ENCODE peak calls at places on chromosomes 5 and 9, in ten cellular contexts. K, J, H, C, P, X, U, I, M and F are unnamed samples.

GRCh38 chr9:133569109-133569785 is 34.7 kb downstream of the ADAMTSL2 start:
- DNase-seq in K (no peak), J (no peak), H (no peak), C (no peak), P (peak), X (no peak), U (no peak), I (no peak), M (no peak), F (no peak)

GRCh38 chr5:7815757-7816534 is 35.0 kb downstream of the CFAP90 start:
- DNase-seq in K (peak), J (peak), H (peak), C (peak), P (peak), X (no peak), U (peak), I (peak), M (peak), F (peak)

GRCh38 chr9:118302721-118303120 is 598.5 kb downstream of the TLR4 start:
- DNase-seq in K (no peak), J (no peak), H (no peak), C (no peak), P (no peak), X (no peak), U (no peak), I (no peak), M (no peak), F (no peak)

GRCh38 chr9:136328011-136328621 is 777 bp downstream of the GPSM1 start:
- DNase-seq in K (no peak), J (no peak), H (no peak), C (no peak), P (no peak), X (no peak), U (no peak), I (no peak), M (peak), F (no peak)

GRCh38 chr5:150511641-150512367 is 3.9 kb downstream of the NDST1 start:
- DNase-seq in K (no peak), J (peak), H (no peak), C (peak), P (peak), X (peak), U (no peak), I (peak), M (no peak), F (peak)

GRCh38 chr5:77146896-77147295 is 59.8 kb upstream of the ZBED3 start:
- DNase-seq in K (no peak), J (no peak), H (no peak), C (no peak), P (no peak), X (no peak), U (no peak), I (no peak), M (no peak), F (no peak)

GRCh38 chr5:95731571-95732554 is 727 bp downstream of the RHOBTB3 start:
- DNase-seq in K (peak), J (peak), H (peak), C (peak), P (no peak), X (no peak), U (peak), I (no peak), M (peak), F (peak)

GRCh38 chr9:3329361-3329760 is 196.4 kb downstream of the RFX3 start:
- DNase-seq in K (no peak), J (no peak), H (no peak), C (peak), P (no peak), X (no peak), U (no peak), I (no peak), M (no peak), F (no peak)

GRCh38 chr9:12708562-12709298 is 15.5 kb downstream of the TYRP1 start:
- DNase-seq in K (no peak), J (no peak), H (no peak), C (peak), P (no peak), X (peak), U (no peak), I (no peak), M (no peak), F (no peak)

GRCh38 chr9:19409406-19410194 is 791 bp downstream of the ACER2 start:
- DNase-seq in K (peak), J (peak), H (no peak), C (no peak), P (peak), X (no peak), U (peak), I (no peak), M (no peak), F (peak)

DNA sequence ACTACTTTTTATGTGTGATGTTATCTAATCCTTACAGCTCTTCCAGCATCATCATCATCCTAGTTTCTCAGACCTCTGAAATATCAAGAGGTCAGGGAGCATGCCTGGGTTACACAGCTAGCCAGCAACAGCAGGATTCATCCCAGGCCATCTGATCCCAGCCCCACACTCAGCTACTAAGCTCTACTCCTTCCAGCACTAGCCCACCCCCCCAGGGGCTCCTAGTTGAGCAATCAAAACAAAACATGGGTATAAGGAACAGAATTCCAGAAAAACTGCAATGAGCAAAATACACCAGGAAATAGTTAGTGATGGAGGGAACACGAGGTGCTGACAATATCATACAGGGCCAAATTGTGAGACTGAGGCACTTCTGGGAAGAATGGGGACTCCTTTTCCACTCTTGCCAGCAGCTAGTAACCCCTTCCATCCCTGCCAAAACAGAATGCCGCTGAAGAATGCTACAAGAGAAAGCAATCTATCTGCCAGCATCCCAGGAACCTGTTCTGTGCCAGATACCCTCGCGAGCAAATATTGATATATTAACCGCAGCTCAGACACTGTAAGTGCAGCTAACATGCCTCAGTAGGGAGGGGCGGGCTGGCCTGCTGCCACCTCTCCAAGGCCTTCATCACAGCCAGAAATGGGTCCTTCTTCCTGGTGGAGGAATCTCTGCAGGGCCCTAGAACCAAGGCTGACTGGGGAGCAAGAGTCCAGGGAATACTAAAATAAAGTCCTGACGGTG is 161.4 kb downstream of the SLIT3 start:
- DNase-seq in K (peak), J (peak), H (no peak), C (no peak), P (no peak), X (no peak), U (no peak), I (no peak), M (peak), F (no peak)
- TF ChIP-seq CTCF in K (no peak), J (no peak), H (no peak), C (no peak), P (no peak), X (no peak), U (no peak), I (no peak), M (no peak), F (no peak)

DNA sequence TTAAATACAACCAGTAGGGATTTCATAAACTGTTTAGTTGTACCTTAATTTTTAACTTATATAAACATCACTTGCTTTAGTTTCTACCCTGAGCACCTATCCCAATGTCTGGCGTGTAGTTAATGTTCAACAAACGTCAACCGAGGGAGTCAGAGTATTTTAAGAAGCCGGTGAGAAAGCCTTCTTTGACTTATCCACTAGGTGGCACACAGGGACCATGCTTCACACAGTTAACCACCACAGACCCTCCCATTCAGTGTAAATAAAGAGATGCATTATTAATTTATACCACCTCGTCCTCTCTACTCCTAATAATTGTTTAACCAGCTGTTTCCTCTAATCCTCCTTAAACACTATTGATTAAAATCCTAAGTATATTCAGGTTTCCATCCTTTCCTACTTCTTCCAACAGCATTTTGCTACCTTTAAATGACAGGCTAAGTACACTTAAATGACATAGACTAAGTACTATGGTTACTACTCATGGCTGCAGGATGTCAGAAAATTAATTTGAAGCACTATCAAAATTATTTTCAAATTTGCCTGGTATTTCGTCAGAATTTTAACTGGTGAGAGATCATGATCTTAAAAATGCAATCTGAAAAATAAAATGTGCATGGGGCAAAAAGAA is 2.3 kb downstream of the HAPLN1 start:
- DNase-seq in K (no peak), J (peak), H (no peak), C (peak), P (peak), X (peak), U (peak), I (peak), M (no peak), F (peak)
- TF ChIP-seq CTCF in K (peak), J (peak), H (peak), C (peak), P (peak), X (peak), U (peak), I (peak), M (peak), F (peak)

GRCh38 chr5:147393866-147394265 is 116.0 kb downstream of the DPYSL3 start:
- DNase-seq in K (no peak), J (no peak), H (no peak), C (no peak), P (no peak), X (no peak), U (no peak), I (no peak), M (no peak), F (peak)
- TF ChIP-seq CTCF in K (peak), J (no peak), H (peak), C (peak), P (no peak), X (peak), U (no peak), I (peak), M (no peak), F (peak)

GRCh38 chr5:105304859-105305258 is 1742.3 kb upstream of the NUDT12 start:
- DNase-seq in K (no peak), J (no peak), H (no peak), C (no peak), P (no peak), X (no peak), U (no peak), I (no peak), M (no peak), F (no peak)
- TF ChIP-seq CTCF in K (no peak), J (no peak), H (peak), C (no peak), P (no peak), X (no peak), U (no peak), I (no peak), M (no peak), F (no peak)

GRCh38 chr5:180618830-180619562 is 27.7 kb upstream of the SCGB3A1 start:
- DNase-seq in K (no peak), J (no peak), H (peak), C (peak), P (no peak), X (no peak), U (peak), I (no peak), M (no peak), F (peak)
- TF ChIP-seq CTCF in K (no peak), J (no peak), H (peak), C (no peak), P (no peak), X (peak), U (no peak), I (peak), M (peak), F (peak)

GRCh38 chr9:74277532-74277931 is 219.6 kb upstream of the RORB start:
- DNase-seq in K (no peak), J (no peak), H (no peak), C (no peak), P (no peak), X (no peak), U (peak), I (no peak), M (no peak), F (no peak)

GRCh38 chr9:74284596-74284995 is 212.5 kb upstream of the RORB start:
- DNase-seq in K (no peak), J (no peak), H (no peak), C (no peak), P (no peak), X (no peak), U (no peak), I (no peak), M (no peak), F (no peak)

GRCh38 chr9:74285075-74285474 is 212.1 kb upstream of the RORB start:
- DNase-seq in K (no peak), J (no peak), H (no peak), C (no peak), P (no peak), X (no peak), U (no peak), I (no peak), M (no peak), F (no peak)

GRCh38 chr9:74282526-74283253 is 214.4 kb upstream of the RORB start:
- DNase-seq in K (no peak), J (no peak), H (no peak), C (no peak), P (no peak), X (no peak), U (no peak), I (no peak), M (no peak), F (no peak)

GRCh38 chr9:74281674-74282073 is 215.5 kb upstream of the RORB start:
- DNase-seq in K (no peak), J (no peak), H (no peak), C (no peak), P (peak), X (no peak), U (no peak), I (no peak), M (no peak), F (peak)
- TF ChIP-seq CTCF in K (no peak), J (no peak), H (peak), C (no peak), P (peak), X (no peak), U (peak), I (no peak), M (no peak), F (peak)

DNA sequence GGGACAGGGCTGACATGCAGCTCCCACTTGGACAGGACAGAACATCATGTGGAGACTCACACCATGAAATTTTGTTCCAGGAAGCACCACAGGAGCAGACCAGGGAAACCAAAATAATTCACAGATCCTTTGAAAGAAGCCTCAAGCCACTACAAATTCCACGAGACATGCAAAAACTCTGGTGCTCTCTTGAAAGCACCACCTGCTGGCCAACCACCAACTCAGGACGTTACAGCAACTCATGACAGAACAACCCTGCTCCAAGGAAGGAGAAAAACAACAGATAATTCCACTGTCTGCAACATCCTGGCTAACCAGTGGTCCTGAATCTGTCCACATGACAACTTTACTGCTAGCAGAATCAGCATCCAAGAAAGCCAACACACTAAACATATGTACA is 516.0 kb downstream of the SPATA31D1 start:
- DNase-seq in K (no peak), J (no peak), H (no peak), C (no peak), P (no peak), X (no peak), U (no peak), I (no peak), M (no peak), F (no peak)
- TF ChIP-seq CTCF in K (no peak), J (no peak), H (no peak), C (no peak), P (no peak), X (no peak), U (no peak), I (peak), M (no peak), F (no peak)

GRCh38 chr5:138568061-138568824 is 7.0 kb downstream of the HSPA9 start:
- DNase-seq in K (no peak), J (no peak), H (no peak), C (no peak), P (no peak), X (no peak), U (no peak), I (no peak), M (no peak), F (no peak)
- TF ChIP-seq CTCF in K (no peak), J (no peak), H (no peak), C (no peak), P (no peak), X (no peak), U (no peak), I (no peak), M (no peak), F (no peak)

DNA sequence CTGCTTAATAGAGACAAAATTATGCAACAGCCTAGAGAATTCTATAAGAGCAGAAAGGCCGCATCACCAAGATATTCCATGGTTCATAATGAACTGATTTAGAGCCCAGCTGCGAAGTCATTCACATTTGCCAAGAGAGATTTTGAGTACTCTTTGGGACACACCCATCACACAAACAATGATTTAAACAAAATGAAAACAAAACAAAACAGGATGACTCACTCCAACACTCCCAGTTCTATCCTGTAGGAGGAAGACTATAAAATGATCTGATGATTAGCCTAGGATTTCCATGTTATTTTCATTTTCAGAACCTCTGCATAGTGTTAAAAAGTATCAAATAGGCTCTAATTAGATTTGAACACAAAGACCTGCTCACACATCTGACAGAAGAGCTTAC is 145.8 kb upstream of the GNA14 start:
- DNase-seq in K (no peak), J (no peak), H (no peak), C (peak), P (no peak), X (no peak), U (no peak), I (peak), M (no peak), F (no peak)
- TF ChIP-seq CTCF in K (peak), J (no peak), H (no peak), C (peak), P (no peak), X (no peak), U (no peak), I (no peak), M (peak), F (no peak)

GRCh38 chr5:32720295-32720694 is 9.2 kb downstream of the NPR3 start:
- DNase-seq in K (no peak), J (no peak), H (no peak), C (no peak), P (no peak), X (no peak), U (no peak), I (no peak), M (no peak), F (no peak)
- TF ChIP-seq CTCF in K (no peak), J (no peak), H (no peak), C (no peak), P (no peak), X (no peak), U (no peak), I (no peak), M (no peak), F (no peak)